ENCODE peak calls at places on chromosome 5, in eight cellular contexts. One of them, this sample, is unnamed.
A peak's percentile ranks its signal among the peaks of the same experiment; 100 is the strongest.

GRCh38 chr5:34599471-34600117 is 56.5 kb upstream of the RAI14 start:
- DNase-seq in effector CD4-positive, alpha-beta T cell: no peak
- DNase-seq in body of pancreas: no peak
- DNase-seq in endothelial cell: no peak
- DNase-seq in CD8-positive, alpha-beta T cell: no peak
- DNase-seq in T-helper 2 cell: no peak
- DNase-seq in RPMI8226: no peak
- DNase-seq in Panc1: no peak
- DNase-seq in this sample: no peak

GRCh38 chr5:111349429-111349828 is 125.2 kb downstream of the CAMK4 start:
- DNase-seq in Panc1: no peak
- DNase-seq in CD8-positive, alpha-beta T cell: no peak
- DNase-seq in body of pancreas: no peak
- DNase-seq in endothelial cell: no peak
- DNase-seq in T-helper 2 cell: no peak
- DNase-seq in RPMI8226: no peak
- DNase-seq in effector CD4-positive, alpha-beta T cell: no peak
- DNase-seq in this sample: no peak

GRCh38 chr5:96601811-96602244 is 60.3 kb upstream of the CAST start:
- DNase-seq in body of pancreas: peak; percentile 80
- DNase-seq in Panc1: peak; percentile 67
- DNase-seq in T-helper 2 cell: peak; percentile 29
- DNase-seq in RPMI8226: peak; percentile 82
- DNase-seq in CD8-positive, alpha-beta T cell: peak; percentile 55
- DNase-seq in endothelial cell: peak; percentile 74
- DNase-seq in effector CD4-positive, alpha-beta T cell: peak; percentile 56
- DNase-seq in this sample: peak; percentile 31

GRCh38 chr5:163730206-163730782 is 224.9 kb downstream of the MAT2B start:
- DNase-seq in body of pancreas: no peak
- DNase-seq in endothelial cell: no peak
- DNase-seq in RPMI8226: peak; percentile 44
- DNase-seq in effector CD4-positive, alpha-beta T cell: no peak
- DNase-seq in CD8-positive, alpha-beta T cell: no peak
- DNase-seq in Panc1: no peak
- DNase-seq in T-helper 2 cell: no peak
- DNase-seq in this sample: no peak

GRCh38 chr5:38608877-38609276 is 52.4 kb upstream of the LIFR start:
- DNase-seq in endothelial cell: no peak
- DNase-seq in body of pancreas: no peak
- DNase-seq in T-helper 2 cell: no peak
- DNase-seq in CD8-positive, alpha-beta T cell: no peak
- DNase-seq in effector CD4-positive, alpha-beta T cell: no peak
- DNase-seq in Panc1: no peak
- DNase-seq in RPMI8226: no peak
- DNase-seq in this sample: no peak

GRCh38 chr5:60972225-60972624 is 27.2 kb downstream of the NDUFAF2 start:
- DNase-seq in T-helper 2 cell: no peak
- DNase-seq in effector CD4-positive, alpha-beta T cell: no peak
- DNase-seq in endothelial cell: no peak
- DNase-seq in body of pancreas: no peak
- DNase-seq in RPMI8226: no peak
- DNase-seq in Panc1: no peak
- DNase-seq in CD8-positive, alpha-beta T cell: no peak
- DNase-seq in this sample: no peak

GRCh38 chr5:58191451-58191850 is 268.4 kb downstream of the PLK2 start:
- DNase-seq in effector CD4-positive, alpha-beta T cell: no peak
- DNase-seq in CD8-positive, alpha-beta T cell: no peak
- DNase-seq in Panc1: no peak
- DNase-seq in T-helper 2 cell: no peak
- DNase-seq in body of pancreas: no peak
- DNase-seq in RPMI8226: no peak
- DNase-seq in endothelial cell: no peak
- DNase-seq in this sample: no peak

GRCh38 chr5:113378960-113379541 is 55.7 kb downstream of the TSSK1B start:
- DNase-seq in effector CD4-positive, alpha-beta T cell: peak; percentile 14
- DNase-seq in endothelial cell: peak; percentile 63
- DNase-seq in body of pancreas: peak; percentile 38
- DNase-seq in Panc1: peak; percentile 39
- DNase-seq in CD8-positive, alpha-beta T cell: peak; percentile 52
- DNase-seq in T-helper 2 cell: peak; percentile 26
- DNase-seq in RPMI8226: peak; percentile 78
- DNase-seq in this sample: peak; percentile 32

GRCh38 chr5:110536120-110537115 is 190.1 kb downstream of the TMEM232 start:
- DNase-seq in RPMI8226: no peak
- DNase-seq in effector CD4-positive, alpha-beta T cell: no peak
- DNase-seq in Panc1: no peak
- DNase-seq in T-helper 2 cell: no peak
- DNase-seq in endothelial cell: no peak
- DNase-seq in CD8-positive, alpha-beta T cell: no peak
- DNase-seq in body of pancreas: peak; percentile 5
- DNase-seq in this sample: no peak

GRCh38 chr5:55327281-55327680 is 19.5 kb downstream of the MTREX start:
- DNase-seq in Panc1: no peak
- DNase-seq in body of pancreas: no peak
- DNase-seq in RPMI8226: no peak
- DNase-seq in effector CD4-positive, alpha-beta T cell: no peak
- DNase-seq in CD8-positive, alpha-beta T cell: no peak
- DNase-seq in endothelial cell: no peak
- DNase-seq in T-helper 2 cell: no peak
- DNase-seq in this sample: no peak

GRCh38 chr5:72842816-72843215 is 26.4 kb downstream of the TNPO1 start:
- DNase-seq in body of pancreas: no peak
- DNase-seq in effector CD4-positive, alpha-beta T cell: no peak
- DNase-seq in endothelial cell: no peak
- DNase-seq in CD8-positive, alpha-beta T cell: no peak
- DNase-seq in Panc1: peak; percentile 73
- DNase-seq in RPMI8226: no peak
- DNase-seq in T-helper 2 cell: no peak
- DNase-seq in this sample: no peak

GRCh38 chr5:159678800-159679392 is 237.4 kb upstream of the ADRA1B start:
- DNase-seq in T-helper 2 cell: no peak
- DNase-seq in Panc1: no peak
- DNase-seq in body of pancreas: no peak
- DNase-seq in effector CD4-positive, alpha-beta T cell: no peak
- DNase-seq in CD8-positive, alpha-beta T cell: no peak
- DNase-seq in endothelial cell: no peak
- DNase-seq in RPMI8226: no peak
- DNase-seq in this sample: no peak

GRCh38 chr5:16736158-16736994 is 119.6 kb upstream of the RETREG1 start:
- DNase-seq in CD8-positive, alpha-beta T cell: no peak
- DNase-seq in endothelial cell: peak; percentile 39
- DNase-seq in Panc1: peak; percentile 7
- DNase-seq in T-helper 2 cell: no peak
- DNase-seq in effector CD4-positive, alpha-beta T cell: no peak
- DNase-seq in body of pancreas: peak; percentile 90
- DNase-seq in RPMI8226: no peak
- DNase-seq in this sample: no peak

GRCh38 chr5:159510282-159510681 is 180.0 kb upstream of the IL12B start:
- DNase-seq in body of pancreas: peak; percentile 38
- DNase-seq in CD8-positive, alpha-beta T cell: no peak
- DNase-seq in endothelial cell: peak; percentile 11
- DNase-seq in T-helper 2 cell: no peak
- DNase-seq in Panc1: no peak
- DNase-seq in effector CD4-positive, alpha-beta T cell: no peak
- DNase-seq in RPMI8226: no peak
- DNase-seq in this sample: no peak

GRCh38 chr5:14790931-14791330 is 80.6 kb downstream of the ANKH start:
- DNase-seq in RPMI8226: no peak
- DNase-seq in T-helper 2 cell: no peak
- DNase-seq in effector CD4-positive, alpha-beta T cell: no peak
- DNase-seq in CD8-positive, alpha-beta T cell: no peak
- DNase-seq in Panc1: no peak
- DNase-seq in body of pancreas: no peak
- DNase-seq in endothelial cell: no peak
- DNase-seq in this sample: no peak

GRCh38 chr5:54701179-54701578 is 183.6 kb downstream of the SNX18 start:
- DNase-seq in Panc1: no peak
- DNase-seq in body of pancreas: peak; percentile 51
- DNase-seq in CD8-positive, alpha-beta T cell: no peak
- DNase-seq in endothelial cell: no peak
- DNase-seq in T-helper 2 cell: no peak
- DNase-seq in RPMI8226: no peak
- DNase-seq in effector CD4-positive, alpha-beta T cell: no peak
- DNase-seq in this sample: no peak

GRCh38 chr5:174281089-174281488 is 235.6 kb downstream of the NSG2 start:
- DNase-seq in RPMI8226: no peak
- DNase-seq in endothelial cell: no peak
- DNase-seq in Panc1: no peak
- DNase-seq in CD8-positive, alpha-beta T cell: no peak
- DNase-seq in effector CD4-positive, alpha-beta T cell: no peak
- DNase-seq in T-helper 2 cell: no peak
- DNase-seq in body of pancreas: no peak
- DNase-seq in this sample: no peak

GRCh38 chr5:166625210-166625865 is 1666.1 kb upstream of the WWC1 start:
- DNase-seq in Panc1: no peak
- DNase-seq in CD8-positive, alpha-beta T cell: no peak
- DNase-seq in endothelial cell: no peak
- DNase-seq in body of pancreas: no peak
- DNase-seq in RPMI8226: no peak
- DNase-seq in effector CD4-positive, alpha-beta T cell: no peak
- DNase-seq in T-helper 2 cell: no peak
- DNase-seq in this sample: no peak

GRCh38 chr5:176748073-176748966 is 62.0 kb upstream of the UNC5A start:
- DNase-seq in CD8-positive, alpha-beta T cell: no peak
- DNase-seq in Panc1: no peak
- DNase-seq in endothelial cell: no peak
- DNase-seq in RPMI8226: no peak
- DNase-seq in effector CD4-positive, alpha-beta T cell: no peak
- DNase-seq in T-helper 2 cell: no peak
- DNase-seq in body of pancreas: no peak
- DNase-seq in this sample: no peak

GRCh38 chr5:74063821-74064598 is 438.0 kb downstream of the ARHGEF28 start:
- DNase-seq in T-helper 2 cell: no peak
- DNase-seq in Panc1: peak; percentile 25
- DNase-seq in body of pancreas: no peak
- DNase-seq in effector CD4-positive, alpha-beta T cell: no peak
- DNase-seq in endothelial cell: no peak
- DNase-seq in CD8-positive, alpha-beta T cell: no peak
- DNase-seq in RPMI8226: no peak
- DNase-seq in this sample: no peak

GRCh38 chr5:170337055-170337454 is 39.5 kb upstream of the LCP2 start:
- DNase-seq in body of pancreas: no peak
- DNase-seq in T-helper 2 cell: no peak
- DNase-seq in CD8-positive, alpha-beta T cell: no peak
- DNase-seq in RPMI8226: no peak
- DNase-seq in Panc1: no peak
- DNase-seq in effector CD4-positive, alpha-beta T cell: no peak
- DNase-seq in endothelial cell: no peak
- DNase-seq in this sample: no peak

GRCh38 chr5:54088081-54088480 is 222.3 kb downstream of the ARL15 start:
- DNase-seq in CD8-positive, alpha-beta T cell: no peak
- DNase-seq in endothelial cell: no peak
- DNase-seq in T-helper 2 cell: no peak
- DNase-seq in Panc1: no peak
- DNase-seq in body of pancreas: no peak
- DNase-seq in effector CD4-positive, alpha-beta T cell: no peak
- DNase-seq in RPMI8226: no peak
- DNase-seq in this sample: no peak

GRCh38 chr5:144566747-144567415 is 396.2 kb downstream of the KCTD16 start:
- DNase-seq in endothelial cell: no peak
- DNase-seq in CD8-positive, alpha-beta T cell: no peak
- DNase-seq in Panc1: no peak
- DNase-seq in body of pancreas: no peak
- DNase-seq in effector CD4-positive, alpha-beta T cell: no peak
- DNase-seq in T-helper 2 cell: no peak
- DNase-seq in RPMI8226: no peak
- DNase-seq in this sample: no peak

GRCh38 chr5:95626701-95627100 is 6.8 kb downstream of the GPR150 start:
- DNase-seq in body of pancreas: no peak
- DNase-seq in Panc1: no peak
- DNase-seq in effector CD4-positive, alpha-beta T cell: no peak
- DNase-seq in CD8-positive, alpha-beta T cell: no peak
- DNase-seq in T-helper 2 cell: no peak
- DNase-seq in endothelial cell: no peak
- DNase-seq in RPMI8226: no peak
- DNase-seq in this sample: no peak

GRCh38 chr5:143469125-143469524 is 65.6 kb upstream of the NR3C1 start:
- DNase-seq in T-helper 2 cell: no peak
- DNase-seq in body of pancreas: no peak
- DNase-seq in CD8-positive, alpha-beta T cell: no peak
- DNase-seq in endothelial cell: no peak
- DNase-seq in RPMI8226: no peak
- DNase-seq in Panc1: no peak
- DNase-seq in effector CD4-positive, alpha-beta T cell: no peak
- DNase-seq in this sample: no peak

GRCh38 chr5:163162645-163163044 is 274.8 kb upstream of the CCNG1 start:
- DNase-seq in Panc1: no peak
- DNase-seq in body of pancreas: no peak
- DNase-seq in CD8-positive, alpha-beta T cell: no peak
- DNase-seq in RPMI8226: no peak
- DNase-seq in effector CD4-positive, alpha-beta T cell: no peak
- DNase-seq in T-helper 2 cell: no peak
- DNase-seq in endothelial cell: no peak
- DNase-seq in this sample: no peak

GRCh38 chr5:180332051-180332517 is 21.1 kb downstream of the GFPT2 start:
- DNase-seq in effector CD4-positive, alpha-beta T cell: no peak
- DNase-seq in RPMI8226: no peak
- DNase-seq in endothelial cell: peak; percentile 37
- DNase-seq in CD8-positive, alpha-beta T cell: no peak
- DNase-seq in body of pancreas: peak; percentile 73
- DNase-seq in Panc1: no peak
- DNase-seq in T-helper 2 cell: no peak
- DNase-seq in this sample: no peak

GRCh38 chr5:31362931-31363568 is 168.8 kb downstream of the DROSHA start:
- DNase-seq in CD8-positive, alpha-beta T cell: no peak
- DNase-seq in effector CD4-positive, alpha-beta T cell: no peak
- DNase-seq in T-helper 2 cell: no peak
- DNase-seq in RPMI8226: no peak
- DNase-seq in Panc1: no peak
- DNase-seq in endothelial cell: no peak
- DNase-seq in body of pancreas: no peak
- DNase-seq in this sample: no peak